ENCODE peak calls at places on chromosome 22, in four cellular contexts. One of them, this sample, is unnamed.

GRCh38 chr22:44254811-44255210 is 57.9 kb downstream of the SHISAL1 start:
- DNase-seq in coronary artery: no peak
- DNase-seq in SJSA1: peak
- DNase-seq in mesenchymal stem cell: no peak
- DNase-seq in this sample: no peak

GRCh38 chr22:32531955-32532818 is 57.6 kb downstream of the FBXO7 start:
- DNase-seq in coronary artery: peak
- DNase-seq in SJSA1: peak
- DNase-seq in mesenchymal stem cell: peak
- DNase-seq in this sample: peak

GRCh38 chr22:29157759-29158535 is 47.7 kb upstream of the EMID1 start:
- DNase-seq in coronary artery: peak
- DNase-seq in SJSA1: no peak
- DNase-seq in mesenchymal stem cell: no peak
- DNase-seq in this sample: no peak

GRCh38 chr22:30691204-30691603 is 3.5 kb upstream of the OSBP2 start:
- DNase-seq in coronary artery: no peak
- DNase-seq in SJSA1: no peak
- DNase-seq in mesenchymal stem cell: no peak
- DNase-seq in this sample: no peak

GRCh38 chr22:40855960-40856512 is 403 bp downstream of the ST13 start:
- DNase-seq in coronary artery: peak
- DNase-seq in SJSA1: peak
- DNase-seq in mesenchymal stem cell: no peak
- DNase-seq in this sample: peak

GRCh38 chr22:31120230-31120629 is 2.5 kb upstream of the INPP5J start:
- DNase-seq in coronary artery: no peak
- DNase-seq in SJSA1: no peak
- DNase-seq in mesenchymal stem cell: no peak
- DNase-seq in this sample: no peak

GRCh38 chr22:36409911-36410756 is 22.4 kb upstream of the MYH9 start:
- DNase-seq in coronary artery: no peak
- DNase-seq in SJSA1: no peak
- DNase-seq in mesenchymal stem cell: peak
- DNase-seq in this sample: peak

GRCh38 chr22:30267382-30268302 is 991 bp upstream of the OSM start:
- DNase-seq in coronary artery: no peak
- DNase-seq in SJSA1: no peak
- DNase-seq in mesenchymal stem cell: no peak
- DNase-seq in this sample: no peak

GRCh38 chr22:42943981-42944380 is 71.0 kb downstream of the PACSIN2 start:
- DNase-seq in coronary artery: no peak
- DNase-seq in SJSA1: no peak
- DNase-seq in mesenchymal stem cell: no peak
- DNase-seq in this sample: no peak

GRCh38 chr22:46013460-46014416 is 36.8 kb upstream of the WNT7B start:
- DNase-seq in coronary artery: peak
- DNase-seq in SJSA1: peak
- DNase-seq in mesenchymal stem cell: peak
- DNase-seq in this sample: peak

GRCh38 chr22:25448435-25449051 is 115.9 kb upstream of the GRK3 start:
- DNase-seq in coronary artery: no peak
- DNase-seq in SJSA1: no peak
- DNase-seq in mesenchymal stem cell: peak
- DNase-seq in this sample: peak

GRCh38 chr22:39097098-39098020 is at the start of gene APOBEC3H:
- DNase-seq in coronary artery: no peak
- DNase-seq in SJSA1: no peak
- DNase-seq in mesenchymal stem cell: peak
- DNase-seq in this sample: no peak

GRCh38 chr22:44732017-44732561 is 20.3 kb upstream of the ARHGAP8 start:
- DNase-seq in coronary artery: no peak
- DNase-seq in SJSA1: no peak
- DNase-seq in mesenchymal stem cell: no peak
- DNase-seq in this sample: no peak

GRCh38 chr22:45263790-45264269 is 20.9 kb upstream of the UPK3A start:
- DNase-seq in coronary artery: no peak
- DNase-seq in SJSA1: peak
- DNase-seq in mesenchymal stem cell: peak
- DNase-seq in this sample: peak

GRCh38 chr22:27705391-27706080 is 96.0 kb downstream of the MN1 start:
- DNase-seq in coronary artery: no peak
- DNase-seq in SJSA1: no peak
- DNase-seq in mesenchymal stem cell: no peak
- DNase-seq in this sample: no peak

GRCh38 chr22:27422442-27422841 is 379.1 kb downstream of the MN1 start:
- DNase-seq in coronary artery: no peak
- DNase-seq in SJSA1: no peak
- DNase-seq in mesenchymal stem cell: no peak
- DNase-seq in this sample: no peak

GRCh38 chr22:38448945-38449745 is 5.9 kb downstream of the KCNJ4 start:
- DNase-seq in coronary artery: no peak
- DNase-seq in SJSA1: no peak
- DNase-seq in mesenchymal stem cell: no peak
- DNase-seq in this sample: no peak

GRCh38 chr22:45923812-45924211 is 53.1 kb downstream of the WNT7B start:
- DNase-seq in coronary artery: no peak
- DNase-seq in SJSA1: no peak
- DNase-seq in mesenchymal stem cell: no peak
- DNase-seq in this sample: no peak

GRCh38 chr22:47695176-47695575 is 932.7 kb downstream of the TBC1D22A start:
- DNase-seq in coronary artery: no peak
- DNase-seq in SJSA1: peak
- DNase-seq in mesenchymal stem cell: no peak
- DNase-seq in this sample: no peak

GRCh38 chr22:48871176-48871840 is 956.4 kb downstream of the BRD1 start:
- DNase-seq in coronary artery: no peak
- DNase-seq in SJSA1: no peak
- DNase-seq in mesenchymal stem cell: no peak
- DNase-seq in this sample: no peak

GRCh38 chr22:35782504-35782903 is 64.8 kb downstream of the APOL5 start:
- DNase-seq in coronary artery: no peak
- DNase-seq in SJSA1: no peak
- DNase-seq in mesenchymal stem cell: peak
- DNase-seq in this sample: no peak

GRCh38 chr22:37002633-37003032 is 16.6 kb downstream of the TST start:
- DNase-seq in coronary artery: no peak
- DNase-seq in SJSA1: no peak
- DNase-seq in mesenchymal stem cell: no peak
- DNase-seq in this sample: no peak

GRCh38 chr22:40533712-40534378 is 102.7 kb downstream of the MRTFA start:
- DNase-seq in coronary artery: no peak
- DNase-seq in SJSA1: no peak
- DNase-seq in mesenchymal stem cell: peak
- DNase-seq in this sample: peak

This sample was measured in hepatocyte.